ENCODE peak calls at places on chromosomes 3 and 15, in ten cellular contexts. One of them, this sample, is unnamed.

GRCh38 chr3:62968128-62968527 is 92.9 kb upstream of the CADPS start:
- DNase-seq in endothelial cell: no peak
- DNase-seq in Panc1: no peak
- DNase-seq in CD8-positive, alpha-beta T cell: no peak
- DNase-seq in tibial nerve: no peak
- DNase-seq in choroid plexus epithelial cell: no peak
- DNase-seq in endodermal cell: no peak
- DNase-seq in breast epithelium: no peak
- DNase-seq in fibroblast of lung: no peak
- DNase-seq in WTC11: no peak
- DNase-seq in this sample: no peak

GRCh38 chr3:13600950-13601691 is 52.2 kb downstream of the FBLN2 start:
- DNase-seq in endothelial cell: no peak
- DNase-seq in Panc1: peak; percentile 60
- DNase-seq in CD8-positive, alpha-beta T cell: no peak
- DNase-seq in tibial nerve: no peak
- DNase-seq in choroid plexus epithelial cell: peak; percentile 73
- DNase-seq in endodermal cell: peak; percentile 44
- DNase-seq in breast epithelium: no peak
- DNase-seq in fibroblast of lung: peak; percentile 40
- DNase-seq in WTC11: no peak
- DNase-seq in this sample: peak; percentile 52

GRCh38 chr3:49165771-49166751 is at the start of gene CCDC71:
- DNase-seq in endothelial cell: peak; percentile 66
- DNase-seq in Panc1: no peak
- DNase-seq in CD8-positive, alpha-beta T cell: peak; percentile 64
- DNase-seq in tibial nerve: peak; percentile 33
- DNase-seq in choroid plexus epithelial cell: peak; percentile 73
- DNase-seq in endodermal cell: peak; percentile 91
- DNase-seq in breast epithelium: peak; percentile 61
- DNase-seq in fibroblast of lung: peak; percentile 72
- DNase-seq in WTC11: peak; percentile 79
- DNase-seq in this sample: peak; percentile 14

GRCh38 chr3:166453472-166453871 is 616.2 kb upstream of the BCHE start:
- DNase-seq in endothelial cell: no peak
- DNase-seq in Panc1: no peak
- DNase-seq in CD8-positive, alpha-beta T cell: no peak
- DNase-seq in tibial nerve: no peak
- DNase-seq in choroid plexus epithelial cell: no peak
- DNase-seq in endodermal cell: no peak
- DNase-seq in breast epithelium: no peak
- DNase-seq in fibroblast of lung: no peak
- DNase-seq in WTC11: no peak
- DNase-seq in this sample: no peak

GRCh38 chr15:93913310-93913709 is 318.1 kb upstream of the MCTP2 start:
- DNase-seq in endothelial cell: no peak
- DNase-seq in Panc1: no peak
- DNase-seq in CD8-positive, alpha-beta T cell: no peak
- DNase-seq in tibial nerve: no peak
- DNase-seq in choroid plexus epithelial cell: no peak
- DNase-seq in endodermal cell: no peak
- DNase-seq in breast epithelium: no peak
- DNase-seq in fibroblast of lung: no peak
- DNase-seq in WTC11: no peak
- DNase-seq in this sample: no peak

GRCh38 chr3:30775070-30775469 is 119.4 kb downstream of the GADL1 start:
- DNase-seq in endothelial cell: no peak
- DNase-seq in Panc1: no peak
- DNase-seq in CD8-positive, alpha-beta T cell: no peak
- DNase-seq in tibial nerve: no peak
- DNase-seq in choroid plexus epithelial cell: no peak
- DNase-seq in endodermal cell: no peak
- DNase-seq in breast epithelium: no peak
- DNase-seq in fibroblast of lung: no peak
- DNase-seq in WTC11: no peak
- DNase-seq in this sample: no peak

GRCh38 chr15:61983087-61983486 is 77.2 kb downstream of the VPS13C start:
- DNase-seq in endothelial cell: no peak
- DNase-seq in Panc1: no peak
- DNase-seq in CD8-positive, alpha-beta T cell: no peak
- DNase-seq in tibial nerve: no peak
- DNase-seq in choroid plexus epithelial cell: no peak
- DNase-seq in endodermal cell: no peak
- DNase-seq in breast epithelium: no peak
- DNase-seq in fibroblast of lung: no peak
- DNase-seq in WTC11: no peak
- DNase-seq in this sample: no peak

GRCh38 chr15:83207622-83208356 is at the start of gene HDGFL3:
- DNase-seq in endothelial cell: peak; percentile 68
- DNase-seq in Panc1: no peak
- DNase-seq in CD8-positive, alpha-beta T cell: peak; percentile 4
- DNase-seq in tibial nerve: peak; percentile 50
- DNase-seq in choroid plexus epithelial cell: peak; percentile 66
- DNase-seq in endodermal cell: peak; percentile 91
- DNase-seq in breast epithelium: peak; percentile 72
- DNase-seq in fibroblast of lung: peak; percentile 65
- DNase-seq in WTC11: peak; percentile 60
- DNase-seq in this sample: peak; percentile 25

GRCh38 chr3:150225986-150226385 is 182.1 kb upstream of the TSC22D2 start:
- DNase-seq in endothelial cell: peak; percentile 32
- DNase-seq in Panc1: no peak
- DNase-seq in CD8-positive, alpha-beta T cell: no peak
- DNase-seq in tibial nerve: no peak
- DNase-seq in choroid plexus epithelial cell: no peak
- DNase-seq in endodermal cell: no peak
- DNase-seq in breast epithelium: no peak
- DNase-seq in fibroblast of lung: no peak
- DNase-seq in WTC11: no peak
- DNase-seq in this sample: no peak

GRCh38 chr15:67460521-67460920 is 60.4 kb upstream of the C15orf61 start:
- DNase-seq in endothelial cell: no peak
- DNase-seq in Panc1: no peak
- DNase-seq in CD8-positive, alpha-beta T cell: no peak
- DNase-seq in tibial nerve: no peak
- DNase-seq in choroid plexus epithelial cell: no peak
- DNase-seq in endodermal cell: no peak
- DNase-seq in breast epithelium: no peak
- DNase-seq in fibroblast of lung: no peak
- DNase-seq in WTC11: no peak
- DNase-seq in this sample: no peak

GRCh38 chr3:168419091-168419490 is 323.4 kb upstream of the GOLIM4 start:
- DNase-seq in endothelial cell: no peak
- DNase-seq in Panc1: no peak
- DNase-seq in CD8-positive, alpha-beta T cell: no peak
- DNase-seq in tibial nerve: no peak
- DNase-seq in choroid plexus epithelial cell: no peak
- DNase-seq in endodermal cell: no peak
- DNase-seq in breast epithelium: no peak
- DNase-seq in fibroblast of lung: no peak
- DNase-seq in WTC11: no peak
- DNase-seq in this sample: no peak

GRCh38 chr3:10753964-10754363 is 62.1 kb upstream of the SLC6A11 start:
- DNase-seq in endothelial cell: peak; percentile 89
- DNase-seq in Panc1: no peak
- DNase-seq in CD8-positive, alpha-beta T cell: peak; percentile 13
- DNase-seq in tibial nerve: no peak
- DNase-seq in choroid plexus epithelial cell: peak; percentile 52
- DNase-seq in endodermal cell: peak; percentile 97
- DNase-seq in breast epithelium: no peak
- DNase-seq in fibroblast of lung: peak; percentile 24
- DNase-seq in WTC11: peak; percentile 86
- DNase-seq in this sample: peak; percentile 40

GRCh38 chr15:39515765-39516164 is 65.1 kb upstream of the THBS1 start:
- DNase-seq in endothelial cell: no peak
- DNase-seq in Panc1: no peak
- DNase-seq in CD8-positive, alpha-beta T cell: no peak
- DNase-seq in tibial nerve: no peak
- DNase-seq in choroid plexus epithelial cell: no peak
- DNase-seq in endodermal cell: no peak
- DNase-seq in breast epithelium: no peak
- DNase-seq in fibroblast of lung: no peak
- DNase-seq in WTC11: no peak
- DNase-seq in this sample: no peak

GRCh38 chr3:169104972-169105371 is 558.5 kb downstream of the MECOM start:
- DNase-seq in endothelial cell: no peak
- DNase-seq in Panc1: no peak
- DNase-seq in CD8-positive, alpha-beta T cell: no peak
- DNase-seq in tibial nerve: no peak
- DNase-seq in choroid plexus epithelial cell: peak; percentile 76
- DNase-seq in endodermal cell: no peak
- DNase-seq in breast epithelium: no peak
- DNase-seq in fibroblast of lung: peak; percentile 64
- DNase-seq in WTC11: no peak
- DNase-seq in this sample: no peak

GRCh38 chr3:24614353-24614752 is 119.7 kb upstream of the THRB start:
- DNase-seq in endothelial cell: no peak
- DNase-seq in Panc1: no peak
- DNase-seq in CD8-positive, alpha-beta T cell: no peak
- DNase-seq in tibial nerve: no peak
- DNase-seq in choroid plexus epithelial cell: peak; percentile 23
- DNase-seq in endodermal cell: no peak
- DNase-seq in breast epithelium: no peak
- DNase-seq in fibroblast of lung: no peak
- DNase-seq in WTC11: no peak
- DNase-seq in this sample: no peak

GRCh38 chr3:5187152-5187919 is at the start of gene EDEM1:
- DNase-seq in endothelial cell: peak; percentile 99
- DNase-seq in Panc1: peak; percentile 57
- DNase-seq in CD8-positive, alpha-beta T cell: peak; percentile 93
- DNase-seq in tibial nerve: peak; percentile 91
- DNase-seq in choroid plexus epithelial cell: peak; percentile 97
- DNase-seq in endodermal cell: peak; percentile 99
- DNase-seq in breast epithelium: peak; percentile 95
- DNase-seq in fibroblast of lung: peak; percentile 94
- DNase-seq in WTC11: peak; percentile 90
- DNase-seq in this sample: peak; percentile 88
- TF ChIP-seq CTCF in endothelial cell: no peak
- TF ChIP-seq CTCF in Panc1: no peak
- TF ChIP-seq CTCF in CD8-positive, alpha-beta T cell: no peak
- TF ChIP-seq CTCF in tibial nerve: no peak
- TF ChIP-seq CTCF in choroid plexus epithelial cell: no peak
- TF ChIP-seq CTCF in endodermal cell: no peak
- TF ChIP-seq CTCF in breast epithelium: no peak
- TF ChIP-seq CTCF in fibroblast of lung: no peak
- TF ChIP-seq CTCF in WTC11: no peak
- TF ChIP-seq CTCF in this sample: no peak

DNA sequence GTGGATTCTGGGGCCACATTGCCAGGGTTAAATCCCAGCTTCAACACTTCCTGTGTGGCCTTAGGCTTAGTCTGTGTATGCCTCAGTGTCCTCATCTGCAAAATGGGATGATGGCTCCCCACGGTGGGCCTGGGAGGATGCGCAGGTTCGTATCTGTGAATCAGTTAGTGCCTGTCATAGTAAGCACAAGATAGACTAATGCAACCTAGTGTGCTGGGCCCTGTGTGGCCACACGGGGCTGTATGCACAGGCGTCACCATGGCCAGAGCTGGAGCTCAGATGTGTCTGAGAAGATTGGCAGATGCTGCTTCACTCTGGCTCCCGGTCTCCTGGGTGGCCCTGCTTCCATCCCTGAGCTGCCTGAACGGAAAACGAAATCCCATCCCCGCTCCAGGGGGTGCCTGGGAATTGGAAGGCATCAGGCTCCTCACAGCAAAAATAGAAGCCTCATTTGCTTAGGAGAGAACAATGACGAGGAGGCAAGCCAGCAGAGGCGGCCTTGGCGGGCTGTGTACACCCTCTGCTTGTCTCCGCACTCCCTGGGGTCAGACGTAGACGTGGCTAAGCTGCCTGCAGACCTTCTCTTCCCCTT is 103.6 kb downstream of the APBA2 start:
- DNase-seq in endothelial cell: peak; percentile 6
- DNase-seq in Panc1: no peak
- DNase-seq in CD8-positive, alpha-beta T cell: no peak
- DNase-seq in tibial nerve: no peak
- DNase-seq in choroid plexus epithelial cell: peak; percentile 36
- DNase-seq in endodermal cell: peak; percentile 71
- DNase-seq in breast epithelium: no peak
- DNase-seq in fibroblast of lung: no peak
- DNase-seq in WTC11: peak; percentile 30
- DNase-seq in this sample: no peak
- TF ChIP-seq CTCF in endothelial cell: no peak
- TF ChIP-seq CTCF in Panc1: no peak
- TF ChIP-seq CTCF in CD8-positive, alpha-beta T cell: no peak
- TF ChIP-seq CTCF in tibial nerve: no peak
- TF ChIP-seq CTCF in choroid plexus epithelial cell: peak; percentile 42
- TF ChIP-seq CTCF in endodermal cell: peak; percentile 62
- TF ChIP-seq CTCF in breast epithelium: no peak
- TF ChIP-seq CTCF in fibroblast of lung: no peak
- TF ChIP-seq CTCF in WTC11: peak; percentile 19
- TF ChIP-seq CTCF in this sample: peak; percentile 46

DNA sequence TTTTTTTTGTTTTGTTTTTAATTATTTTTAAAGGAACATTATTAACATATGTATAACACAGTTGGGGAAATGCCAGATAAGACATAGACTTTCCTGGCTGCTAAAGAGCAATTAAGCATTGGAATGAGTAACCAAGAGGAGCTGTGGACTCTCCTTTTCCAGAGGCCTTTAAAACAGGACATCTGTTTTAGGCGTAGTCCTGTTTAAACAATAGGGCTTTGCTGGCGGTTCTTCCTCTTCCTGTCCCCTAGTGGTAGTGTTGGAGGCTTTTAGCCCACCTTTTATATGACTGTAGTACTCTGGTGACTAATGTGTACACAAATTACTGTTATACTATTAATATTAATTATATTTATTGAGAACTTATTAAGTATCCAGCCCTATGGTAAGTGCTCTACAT is 81.9 kb downstream of the PPARG start:
- DNase-seq in endothelial cell: peak; percentile 27
- DNase-seq in Panc1: no peak
- DNase-seq in CD8-positive, alpha-beta T cell: no peak
- DNase-seq in tibial nerve: no peak
- DNase-seq in choroid plexus epithelial cell: peak; percentile 30
- DNase-seq in endodermal cell: no peak
- DNase-seq in breast epithelium: no peak
- DNase-seq in fibroblast of lung: peak; percentile 69
- DNase-seq in WTC11: no peak
- DNase-seq in this sample: peak; percentile 32
- TF ChIP-seq CTCF in endothelial cell: no peak
- TF ChIP-seq CTCF in Panc1: peak; percentile 12
- TF ChIP-seq CTCF in CD8-positive, alpha-beta T cell: no peak
- TF ChIP-seq CTCF in tibial nerve: no peak
- TF ChIP-seq CTCF in choroid plexus epithelial cell: peak; percentile 43
- TF ChIP-seq CTCF in endodermal cell: peak; percentile 67
- TF ChIP-seq CTCF in breast epithelium: no peak
- TF ChIP-seq CTCF in fibroblast of lung: peak; percentile 8
- TF ChIP-seq CTCF in WTC11: no peak
- TF ChIP-seq CTCF in this sample: peak; percentile 54

GRCh38 chr3:139979991-139980390 is 45.0 kb downstream of the CLSTN2 start:
- DNase-seq in endothelial cell: no peak
- DNase-seq in Panc1: no peak
- DNase-seq in CD8-positive, alpha-beta T cell: no peak
- DNase-seq in tibial nerve: no peak
- DNase-seq in choroid plexus epithelial cell: no peak
- DNase-seq in endodermal cell: peak; percentile 16
- DNase-seq in breast epithelium: no peak
- DNase-seq in fibroblast of lung: no peak
- DNase-seq in WTC11: no peak
- DNase-seq in this sample: no peak

GRCh38 chr3:139978966-139979365 is 44.0 kb downstream of the CLSTN2 start:
- DNase-seq in endothelial cell: no peak
- DNase-seq in Panc1: no peak
- DNase-seq in CD8-positive, alpha-beta T cell: no peak
- DNase-seq in tibial nerve: no peak
- DNase-seq in choroid plexus epithelial cell: no peak
- DNase-seq in endodermal cell: no peak
- DNase-seq in breast epithelium: no peak
- DNase-seq in fibroblast of lung: no peak
- DNase-seq in WTC11: no peak
- DNase-seq in this sample: no peak

GRCh38 chr3:139982404-139982803 is 47.4 kb downstream of the CLSTN2 start:
- DNase-seq in endothelial cell: no peak
- DNase-seq in Panc1: no peak
- DNase-seq in CD8-positive, alpha-beta T cell: no peak
- DNase-seq in tibial nerve: no peak
- DNase-seq in choroid plexus epithelial cell: peak; percentile 35
- DNase-seq in endodermal cell: no peak
- DNase-seq in breast epithelium: no peak
- DNase-seq in fibroblast of lung: no peak
- DNase-seq in WTC11: no peak
- DNase-seq in this sample: no peak
- TF ChIP-seq CTCF in endothelial cell: no peak
- TF ChIP-seq CTCF in Panc1: peak; percentile 25
- TF ChIP-seq CTCF in CD8-positive, alpha-beta T cell: no peak
- TF ChIP-seq CTCF in tibial nerve: no peak
- TF ChIP-seq CTCF in choroid plexus epithelial cell: peak; percentile 47
- TF ChIP-seq CTCF in endodermal cell: peak; percentile 70
- TF ChIP-seq CTCF in breast epithelium: no peak
- TF ChIP-seq CTCF in fibroblast of lung: no peak
- TF ChIP-seq CTCF in WTC11: no peak
- TF ChIP-seq CTCF in this sample: peak; percentile 8

This sample was measured in HFFc6.